ENCODE peak calls at places on chromosome 1, in ten cellular contexts. B, Z, Q, J, W, A, L, U, F and V are unnamed samples.

GRCh38 chr1:81174052-81174451 is 626.7 kb upstream of the ADGRL2 start:
- DNase-seq in L (no peak), B (no peak), Q (no peak), Z (no peak), F (no peak), W (no peak), U (no peak), A (no peak), J (no peak), V (no peak)

GRCh38 chr1:53735261-53735660 is 3.7 kb downstream of the GLIS1 start:
- DNase-seq in Q (no peak), B (no peak), U (no peak), W (no peak), Z (no peak), L (no peak), F (no peak), A (no peak), J (no peak), V (no peak)

GRCh38 chr1:63859480-63860275 is 85.9 kb downstream of the ROR1 start:
- DNase-seq in L (no peak), Z (no peak), Q (no peak), J (no peak), A (no peak), B (no peak), U (no peak), F (no peak), W (no peak), V (no peak)

GRCh38 chr1:243483084-243483845 is 227.4 kb downstream of the SDCCAG8 start:
- DNase-seq in Q (no peak), F (no peak), B (no peak), L (peak; percentile 55), Z (no peak), U (no peak), A (peak; percentile 36), W (no peak), J (no peak), V (no peak)

GRCh38 chr1:19661721-19662228 is 2.9 kb upstream of the HTR6 start:
- DNase-seq in B (peak; percentile 65), F (no peak), A (peak; percentile 58), L (no peak), W (peak; percentile 24), Q (no peak), U (no peak), J (no peak), Z (no peak), V (no peak)

GRCh38 chr1:156751724-156752481 is 428 bp upstream of the HDGF start:
- DNase-seq in Q (peak; percentile 98), B (peak; percentile 98), L (peak; percentile 98), W (peak; percentile 90), U (peak; percentile 83), A (peak; percentile 98), J (peak; percentile 97), F (peak; percentile 99), Z (peak; percentile 97), V (peak; percentile 98)

GRCh38 chr1:211145944-211146343 is 12.0 kb upstream of the KCNH1 start:
- DNase-seq in Z (no peak), W (no peak), A (no peak), J (peak; percentile 46), F (no peak), U (no peak), Q (no peak), B (no peak), L (no peak), V (peak; percentile 65)

GRCh38 chr1:2973661-2974593 is 47.3 kb upstream of the ACTRT2 start:
- DNase-seq in J (no peak), W (no peak), B (no peak), Q (no peak), L (no peak), F (peak; percentile 2), A (no peak), U (no peak), Z (no peak), V (no peak)

GRCh38 chr1:44786841-44787426 is 1.0 kb downstream of the BEST4 start:
- DNase-seq in A (no peak), L (no peak), B (no peak), U (no peak), F (no peak), Z (no peak), W (no peak), Q (no peak), J (no peak), V (peak; percentile 9)

GRCh38 chr1:44788120-44788860 is at the start of gene BEST4:
- DNase-seq in L (no peak), U (no peak), J (no peak), B (no peak), A (no peak), Z (no peak), Q (no peak), W (no peak), F (no peak), V (no peak)

GRCh38 chr1:44785501-44786137 is 2.4 kb downstream of the BEST4 start:
- DNase-seq in F (no peak), U (no peak), Q (no peak), B (no peak), L (no peak), W (no peak), A (no peak), J (no peak), Z (no peak), V (no peak)

GRCh38 chr1:44786138-44786840 is 1.7 kb downstream of the BEST4 start:
- DNase-seq in F (peak; percentile 64), B (peak; percentile 83), Q (peak; percentile 84), J (peak; percentile 54), Z (peak; percentile 78), A (peak; percentile 73), U (peak; percentile 77), W (peak; percentile 45), L (peak; percentile 81), V (peak; percentile 84)

DNA sequence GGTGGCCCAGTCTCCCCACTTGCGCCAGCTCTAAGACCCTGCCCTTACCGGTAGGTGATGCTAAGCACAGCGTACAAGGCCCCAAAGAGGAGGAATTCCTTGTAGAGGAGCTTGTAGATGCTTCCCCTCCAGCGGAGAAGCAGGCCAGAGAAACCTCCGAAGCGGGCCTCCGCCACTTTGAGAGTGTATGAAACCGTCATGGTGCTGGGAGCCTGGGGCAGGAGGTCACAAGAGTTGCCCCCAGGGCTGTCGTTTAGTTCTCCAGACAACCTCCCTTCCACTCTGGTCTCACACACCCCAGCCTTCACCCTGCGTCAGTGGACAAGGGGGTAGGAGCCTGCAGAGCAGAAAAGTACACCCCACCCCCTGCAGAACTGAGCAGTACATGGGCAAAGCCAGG is 464 bp downstream of the BEST4 start:
- DNase-seq in Q (no peak), J (no peak), B (no peak), A (no peak), W (no peak), Z (no peak), F (no peak), L (no peak), U (no peak), V (no peak)
- TF ChIP-seq POLR2A in Q (no peak), J (no peak), B (no peak), A (no peak), W (no peak), Z (no peak), F (no peak), L (no peak), U (no peak), V (no peak)

DNA sequence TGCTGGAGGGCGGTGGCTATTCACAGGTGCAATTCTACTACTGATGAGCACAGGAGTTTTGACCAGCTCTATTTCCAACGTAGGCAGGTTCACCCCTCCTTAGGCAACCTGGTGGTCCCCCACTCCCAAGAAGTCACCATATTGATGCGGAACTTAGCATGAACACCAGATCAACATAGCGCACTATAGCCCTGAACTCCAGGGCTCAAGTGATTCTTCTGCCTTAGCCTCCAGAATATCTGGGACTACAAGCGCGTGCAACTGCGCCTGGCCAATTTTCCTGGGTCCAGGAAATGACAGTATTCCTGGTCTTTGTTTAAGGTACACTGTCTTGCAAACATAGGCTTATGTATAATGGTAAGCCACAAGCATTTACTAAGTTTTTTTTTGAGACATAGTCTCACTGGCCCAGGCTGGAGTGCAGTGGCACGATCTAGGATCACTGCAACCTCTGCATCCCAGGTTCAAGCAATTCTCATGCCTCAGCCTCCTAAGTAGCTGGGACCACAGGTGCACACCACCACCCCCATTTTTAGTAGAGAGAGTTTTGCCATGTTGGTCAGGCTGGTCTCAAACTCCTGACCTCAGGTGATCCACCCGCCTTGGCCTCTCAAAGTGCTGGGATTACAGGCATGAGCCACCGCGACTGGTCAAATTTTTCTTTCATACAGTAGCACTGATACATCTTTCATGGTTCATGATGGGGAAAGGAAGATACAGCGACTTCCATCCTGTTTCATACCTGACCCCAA is 12.6 kb downstream of the MCL1 start:
- DNase-seq in B (no peak), J (no peak), F (no peak), W (no peak), Z (no peak), L (no peak), A (no peak), U (no peak), Q (no peak), V (no peak)
- TF ChIP-seq POLR2A in B (peak; percentile 49), J (no peak), F (no peak), W (no peak), Z (no peak), L (no peak), A (no peak), U (no peak), Q (peak; percentile 13), V (peak; percentile 34)

DNA sequence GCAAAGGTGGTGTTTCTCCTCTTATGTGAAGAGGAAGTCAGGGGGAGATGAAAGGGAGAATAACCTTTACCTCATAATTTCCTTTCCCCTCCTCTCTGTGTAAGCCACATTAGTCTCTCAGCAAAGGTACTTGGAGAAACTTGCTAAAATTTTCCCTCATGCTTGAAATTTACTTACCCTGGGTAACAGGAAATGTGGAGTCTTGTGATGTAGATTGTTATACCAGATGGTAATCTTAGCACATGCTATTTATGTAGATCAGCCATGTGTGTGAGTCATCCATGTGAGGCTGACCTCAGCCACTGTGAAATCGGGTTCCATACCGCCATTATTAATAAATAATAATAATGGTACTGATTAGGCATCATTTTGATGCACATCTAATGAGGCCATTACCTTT is 128.4 kb downstream of the TGFB2 start:
- DNase-seq in L (no peak), A (no peak), F (no peak), J (no peak), Z (no peak), B (no peak), U (no peak), W (no peak), Q (no peak), V (no peak)
- TF ChIP-seq POLR2A in L (no peak), A (no peak), F (no peak), J (no peak), Z (no peak), B (no peak), U (no peak), W (no peak), Q (no peak), V (no peak)

DNA sequence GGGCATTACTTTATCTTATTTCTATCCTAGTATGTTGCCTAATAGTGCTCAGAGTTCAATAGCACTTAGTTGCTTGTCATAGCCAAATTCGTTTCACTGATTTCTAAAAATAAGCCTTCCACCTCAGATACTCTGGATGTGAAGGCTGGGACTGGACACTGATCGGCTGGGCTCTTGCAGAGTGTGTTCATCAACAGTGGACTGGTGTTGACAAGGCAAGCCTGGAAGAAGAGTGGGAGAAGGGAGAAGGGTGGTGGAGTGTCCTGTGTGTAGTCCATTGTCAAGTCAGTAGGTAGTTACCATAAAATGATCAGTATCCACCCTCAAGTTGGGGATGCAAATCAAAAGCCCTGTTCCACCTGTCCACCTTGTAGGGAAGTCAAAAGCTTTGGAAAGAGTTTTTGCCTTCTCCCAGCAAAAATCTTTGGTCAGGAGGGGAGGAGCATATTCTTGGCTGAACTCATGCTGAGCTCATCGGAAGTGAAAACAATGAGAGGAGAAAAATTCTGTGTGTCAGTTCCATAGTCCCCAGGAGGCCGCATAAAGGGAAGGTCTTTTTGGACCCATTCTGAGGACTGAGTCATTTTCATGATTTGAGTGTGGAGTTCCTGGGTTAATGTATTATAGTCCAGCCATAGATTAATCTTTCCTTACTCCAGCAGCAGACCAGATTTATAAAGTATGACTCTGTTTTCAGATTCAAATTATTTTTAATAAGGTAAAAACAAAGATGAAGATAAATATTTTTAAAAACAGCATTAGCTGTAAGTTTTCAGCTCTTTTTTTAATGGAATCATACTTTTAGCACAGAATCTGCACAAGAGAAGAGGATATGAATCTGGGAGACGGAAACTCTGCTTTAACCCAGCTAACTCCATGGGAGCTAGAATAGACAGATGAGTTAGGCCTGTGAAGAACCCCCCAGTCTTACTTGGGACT is 99.4 kb upstream of the BMP8A start:
- DNase-seq in Q (no peak), A (peak; percentile 69), U (peak; percentile 74), Z (peak; percentile 37), J (no peak), B (peak; percentile 82), F (peak; percentile 55), W (no peak), L (peak; percentile 31), V (no peak)
- TF ChIP-seq POLR2A in Q (no peak), A (peak; percentile 79), U (no peak), Z (no peak), J (no peak), B (peak; percentile 41), F (no peak), W (no peak), L (peak; percentile 31), V (no peak)